ENCODE peak calls at places on chromosome 7, in six cellular contexts. W, S, I, G, A and H are unnamed samples.

GRCh38 chr7:114158854-114159253 is 240.0 kb upstream of the PPP1R3A start:
- DNase-seq in A (no peak), S (no peak), G (no peak), I (no peak), W (no peak), H (no peak)

GRCh38 chr7:24920702-24921679 is 59.0 kb downstream of the OSBPL3 start:
- DNase-seq in A (no peak), W (no peak), S (peak; percentile 29), I (no peak), G (no peak), H (no peak)

GRCh38 chr7:15215611-15216010 is 313.1 kb upstream of the DGKB start:
- DNase-seq in W (no peak), A (no peak), S (no peak), I (no peak), G (no peak), H (no peak)

GRCh38 chr7:107147464-107148214 is 21.2 kb upstream of the HBP1 start:
- DNase-seq in S (peak; percentile 66), A (peak; percentile 50), W (peak; percentile 57), G (no peak), I (peak; percentile 70), H (no peak)

GRCh38 chr7:69620063-69620462 is 21.8 kb downstream of the AUTS2 start:
- DNase-seq in A (peak; percentile 74), W (no peak), G (no peak), I (no peak), S (no peak), H (no peak)

GRCh38 chr7:129351320-129351719 is 82.9 kb upstream of the STRIP2 start:
- DNase-seq in W (no peak), I (no peak), S (no peak), A (no peak), G (no peak), H (no peak)

GRCh38 chr7:91836065-91836368 is 44.5 kb downstream of the MTERF1 start:
- DNase-seq in I (no peak), A (peak; percentile 32), W (no peak), G (no peak), S (no peak), H (no peak)

GRCh38 chr7:102155821-102156441 is 130.7 kb upstream of the SH2B2 start:
- DNase-seq in G (no peak), S (no peak), W (peak; percentile 15), A (no peak), I (no peak), H (no peak)

GRCh38 chr7:42624471-42624870 is 287.4 kb downstream of the C7orf25 start:
- DNase-seq in I (no peak), S (no peak), G (no peak), A (no peak), W (peak; percentile 27), H (no peak)

GRCh38 chr7:23470290-23471089 is at the start of gene IGF2BP3:
- DNase-seq in A (peak; percentile 99), S (peak; percentile 98), G (peak; percentile 92), I (no peak), W (peak; percentile 98), H (no peak)

GRCh38 chr7:5320391-5320790 is 37.6 kb downstream of the SLC29A4 start:
- DNase-seq in S (no peak), G (no peak), A (no peak), I (no peak), W (no peak), H (no peak)

GRCh38 chr7:91949221-91950009 is 8.8 kb downstream of the AKAP9 start:
- DNase-seq in I (no peak), W (peak; percentile 14), A (no peak), G (no peak), S (no peak), H (no peak)

GRCh38 chr7:70178787-70179186 is 580.5 kb downstream of the AUTS2 start:
- DNase-seq in I (no peak), W (no peak), G (no peak), A (no peak), S (peak; percentile 96), H (no peak)

GRCh38 chr7:18208921-18209320 is 181.3 kb upstream of the PRPS1L1 start:
- DNase-seq in A (no peak), G (no peak), S (peak; percentile 17), W (no peak), I (no peak), H (no peak)

GRCh38 chr7:127588697-127589482 is 679 bp downstream of the ARF5 start:
- DNase-seq in S (peak; percentile 68), A (peak; percentile 84), I (peak; percentile 75), G (peak; percentile 19), W (peak; percentile 57), H (peak; percentile 63)

GRCh38 chr7:150937848-150938561 is 40.1 kb downstream of the KCNH2 start:
- DNase-seq in S (no peak), W (peak; percentile 36), A (peak; percentile 99), I (no peak), G (peak; percentile 26), H (no peak)

GRCh38 chr7:45240187-45240776 is 82.7 kb downstream of the RAMP3 start:
- DNase-seq in I (no peak), W (no peak), A (no peak), G (no peak), S (no peak), H (peak; percentile 61)

GRCh38 chr7:39749177-39749576 is 125.8 kb downstream of the RALA start:
- DNase-seq in I (no peak), A (no peak), S (no peak), G (no peak), W (peak; percentile 61), H (no peak)

GRCh38 chr7:156067156-156067555 is 254.9 kb upstream of the SHH start:
- DNase-seq in A (no peak), S (no peak), W (no peak), G (no peak), I (no peak), H (no peak)

GRCh38 chr7:94567396-94567795 is 57.8 kb downstream of the CASD1 start:
- DNase-seq in W (no peak), I (no peak), A (no peak), S (no peak), G (no peak), H (no peak)

GRCh38 chr7:158209435-158209834 is 378.2 kb downstream of the PTPRN2 start:
- DNase-seq in W (no peak), S (no peak), G (no peak), I (no peak), A (no peak), H (no peak)

GRCh38 chr7:112331495-112331894 is 118.8 kb upstream of the IFRD1 start:
- DNase-seq in I (no peak), G (no peak), W (no peak), A (no peak), S (no peak), H (no peak)

GRCh38 chr7:142636751-142637150 is 112.5 kb upstream of the PRSS1 start:
- DNase-seq in G (no peak), S (no peak), W (no peak), I (no peak), A (no peak), H (no peak)

GRCh38 chr7:150909192-150909591 is 56.9 kb downstream of the AOC1 start:
- DNase-seq in A (no peak), I (no peak), W (no peak), S (no peak), G (no peak), H (no peak)

GRCh38 chr7:143494622-143495021 is 16.9 kb downstream of the TAS2R41 start:
- DNase-seq in I (no peak), A (no peak), S (no peak), G (no peak), W (no peak), H (no peak)

GRCh38 chr7:51274001-51274400 is 42.6 kb downstream of the COBL start:
- DNase-seq in G (no peak), I (no peak), A (no peak), S (no peak), W (no peak), H (no peak)

GRCh38 chr7:38242814-38243213 is 30.6 kb downstream of the TARP start:
- DNase-seq in A (no peak), S (no peak), W (no peak), I (no peak), G (no peak), H (no peak)

GRCh38 chr7:151013728-151014497 is 10.4 kb downstream of the ATG9B start:
- DNase-seq in G (peak; percentile 65), I (peak; percentile 90), S (no peak), A (peak; percentile 91), W (peak; percentile 39), H (peak; percentile 85)

GRCh38 chr7:3559178-3559765 is 258.2 kb downstream of the SDK1 start:
- DNase-seq in W (peak; percentile 99), I (peak; percentile 47), G (no peak), A (no peak), S (no peak), H (no peak)

GRCh38 chr7:151702961-151703360 is 174.0 kb downstream of the PRKAG2 start:
- DNase-seq in A (no peak), W (no peak), I (no peak), S (no peak), G (no peak), H (peak; percentile 3)

GRCh38 chr7:5117095-5117970 is 71.7 kb downstream of the RBAK start:
- DNase-seq in S (no peak), A (no peak), G (no peak), I (no peak), W (no peak), H (no peak)

GRCh38 chr7:155743197-155743596 is 69.1 kb downstream of the SHH start:
- DNase-seq in S (no peak), W (no peak), G (no peak), I (no peak), A (no peak), H (no peak)

GRCh38 chr7:146090023-146090645 is 26.5 kb upstream of the CNTNAP2 start:
- DNase-seq in G (no peak), I (peak; percentile 46), A (peak; percentile 78), S (peak; percentile 67), W (peak; percentile 60), H (no peak)

GRCh38 chr7:106012935-106013439 is 49.9 kb downstream of the CDHR3 start:
- DNase-seq in A (no peak), W (peak; percentile 98), S (peak; percentile 6), I (no peak), G (peak; percentile 87), H (no peak)

GRCh38 chr7:66921396-66921917 is 432 bp downstream of the TMEM248 start:
- DNase-seq in I (no peak), A (peak; percentile 40), G (no peak), W (peak; percentile 51), S (peak; percentile 18), H (peak; percentile 49)